ENCODE peak calls at places on chromosomes 13 and 19, in five cellular contexts. Z is CD4-positive, alpha-beta T cell; U is Peyer's patch; W is stimulated activated CD4-positive, alpha-beta T cell treated with anti-CD3 and anti-CD28 coated beads, Interleukin-2, amount 100 ng/mL, for 48 hours; D is activated T-helper 9 cell treated with anti-CD3 and anti-CD28 coated beads, Interleukin-2, amount 50 U/mL, for 16 hours. B is an unnamed sample.

GRCh38 chr13:39783051-39783450 is 127.6 kb downstream of the COG6 start:
- DNase-seq in D (no peak), U (no peak), W (no peak), Z (no peak), B (no peak)

GRCh38 chr19:38667552-38668205 is 20.2 kb downstream of the ACTN4 start:
- DNase-seq in U (no peak), Z (no peak), D (no peak), W (no peak), B (no peak)

GRCh38 chr19:40280608-40281221 is 4.4 kb downstream of the AKT2 start:
- DNase-seq in D (no peak), U (peak; percentile 84), Z (no peak), W (no peak), B (no peak)

GRCh38 chr13:43880930-43881329 is 1.2 kb downstream of the LACC1 start:
- DNase-seq in Z (no peak), W (no peak), D (no peak), U (no peak), B (no peak)

GRCh38 chr19:35266904-35267817 is 1.6 kb upstream of the USF2 start:
- DNase-seq in D (peak; percentile 46), U (peak; percentile 72), W (no peak), Z (no peak), B (peak; percentile 36)

GRCh38 chr19:5228932-5229777 is 111.5 kb downstream of the PTPRS start:
- DNase-seq in Z (no peak), W (no peak), D (no peak), U (peak; percentile 34), B (no peak)

GRCh38 chr19:56076413-56076998 is 44.6 kb downstream of the ZNF787 start:
- DNase-seq in D (no peak), Z (no peak), W (peak; percentile 50), U (no peak), B (peak; percentile 62)

GRCh38 chr13:92473736-92474465 is 752.7 kb upstream of the GPC6 start:
- DNase-seq in U (no peak), Z (no peak), W (no peak), D (no peak), B (no peak)

GRCh38 chr13:46097015-46097414 is 7.8 kb downstream of the CPB2 start:
- DNase-seq in D (no peak), U (no peak), Z (no peak), W (no peak), B (no peak)

GRCh38 chr13:47545630-47546029 is 455.4 kb downstream of the SUCLA2 start:
- DNase-seq in W (no peak), Z (no peak), U (no peak), D (no peak), B (no peak)

GRCh38 chr19:4375620-4376228 is 24.6 kb downstream of the SH3GL1 start:
- DNase-seq in D (no peak), Z (no peak), U (no peak), W (no peak), B (peak; percentile 70)

GRCh38 chr19:6761053-6761676 is 6.1 kb downstream of the SH2D3A start:
- DNase-seq in U (no peak), W (no peak), Z (no peak), D (no peak), B (peak; percentile 42)

GRCh38 chr19:17610384-17610783 is 54.9 kb downstream of the COLGALT1 start:
- DNase-seq in D (no peak), W (no peak), U (no peak), Z (no peak), B (no peak)

GRCh38 chr13:48950507-48950886 is 25.2 kb upstream of the FNDC3A start:
- DNase-seq in D (no peak), U (no peak), Z (no peak), W (no peak), B (no peak)

GRCh38 chr19:46221981-46222610 is 7.4 kb upstream of the IGFL1 start:
- DNase-seq in D (no peak), Z (no peak), W (no peak), U (no peak), B (no peak)

GRCh38 chr13:27161423-27161822 is 10.2 kb downstream of the USP12 start:
- DNase-seq in D (no peak), Z (no peak), U (no peak), W (no peak), B (no peak)

GRCh38 chr13:23794267-23795161 is 94.7 kb downstream of the MIPEP start:
- DNase-seq in D (no peak), W (no peak), U (no peak), Z (no peak), B (no peak)

GRCh38 chr13:98454389-98454881 is 122.5 kb downstream of the STK24 start:
- DNase-seq in W (no peak), U (no peak), Z (no peak), D (no peak), B (no peak)

GRCh38 chr19:41910240-41910991 is 17.8 kb downstream of the ERFL start:
- DNase-seq in U (no peak), Z (no peak), W (no peak), D (no peak), B (peak; percentile 29)